ENCODE peak calls at places on chromosome X, in seven cellular contexts. One of them, this sample, is unnamed.
A peak's percentile ranks its signal among the peaks of the same experiment; 100 is the strongest.

GRCh38 chrX:115952417-115953092 is 218.0 kb upstream of the AGTR2 start:
- DNase-seq in activated T-helper 9 cell treated with anti-CD3 and anti-CD28 coated beads, Interleukin-2, amount 50 U/mL, for 16 hours: no peak
- DNase-seq in AG20443: no peak
- DNase-seq in NCI-H1694 treated with DMSO at 0.1 percent for 48 hours: no peak
- DNase-seq in NK-92 treated with Interleukin-12 subunit alpha and Interleukin-12 subunit beta, amount 100 ng/mL, for 24 hours: no peak
- DNase-seq in EL: no peak
- DNase-seq in endothelial cell: no peak
- DNase-seq in this sample: no peak

GRCh38 chrX:150569155-150569477 is 695 bp downstream of the MTM1 start:
- DNase-seq in activated T-helper 9 cell treated with anti-CD3 and anti-CD28 coated beads, Interleukin-2, amount 50 U/mL, for 16 hours: no peak
- DNase-seq in AG20443: no peak
- DNase-seq in NCI-H1694 treated with DMSO at 0.1 percent for 48 hours: peak; percentile 7
- DNase-seq in NK-92 treated with Interleukin-12 subunit alpha and Interleukin-12 subunit beta, amount 100 ng/mL, for 24 hours: peak; percentile 18
- DNase-seq in EL: peak; percentile 29
- DNase-seq in endothelial cell: no peak
- DNase-seq in this sample: no peak

GRCh38 chrX:154541896-154542722 is 4.5 kb downstream of the G6PD start:
- DNase-seq in activated T-helper 9 cell treated with anti-CD3 and anti-CD28 coated beads, Interleukin-2, amount 50 U/mL, for 16 hours: peak; percentile 34
- DNase-seq in AG20443: peak; percentile 76
- DNase-seq in NCI-H1694 treated with DMSO at 0.1 percent for 48 hours: no peak
- DNase-seq in NK-92 treated with Interleukin-12 subunit alpha and Interleukin-12 subunit beta, amount 100 ng/mL, for 24 hours: peak; percentile 56
- DNase-seq in EL: peak; percentile 95
- DNase-seq in endothelial cell: no peak
- DNase-seq in this sample: no peak

GRCh38 chrX:56029691-56030090 is 202.5 kb upstream of the KLF8 start:
- DNase-seq in activated T-helper 9 cell treated with anti-CD3 and anti-CD28 coated beads, Interleukin-2, amount 50 U/mL, for 16 hours: no peak
- DNase-seq in AG20443: no peak
- DNase-seq in NCI-H1694 treated with DMSO at 0.1 percent for 48 hours: no peak
- DNase-seq in NK-92 treated with Interleukin-12 subunit alpha and Interleukin-12 subunit beta, amount 100 ng/mL, for 24 hours: no peak
- DNase-seq in EL: no peak
- DNase-seq in endothelial cell: no peak
- DNase-seq in this sample: no peak

GRCh38 chrX:100864967-100865366 is 9.2 kb downstream of the NOX1 start:
- DNase-seq in activated T-helper 9 cell treated with anti-CD3 and anti-CD28 coated beads, Interleukin-2, amount 50 U/mL, for 16 hours: no peak
- DNase-seq in AG20443: peak; percentile 37
- DNase-seq in NCI-H1694 treated with DMSO at 0.1 percent for 48 hours: no peak
- DNase-seq in NK-92 treated with Interleukin-12 subunit alpha and Interleukin-12 subunit beta, amount 100 ng/mL, for 24 hours: no peak
- DNase-seq in EL: peak; percentile 26
- DNase-seq in endothelial cell: no peak
- DNase-seq in this sample: no peak

GRCh38 chrX:111490683-111491082 is 20.8 kb upstream of the SERTM2 start:
- DNase-seq in activated T-helper 9 cell treated with anti-CD3 and anti-CD28 coated beads, Interleukin-2, amount 50 U/mL, for 16 hours: no peak
- DNase-seq in AG20443: no peak
- DNase-seq in NCI-H1694 treated with DMSO at 0.1 percent for 48 hours: peak; percentile 29
- DNase-seq in NK-92 treated with Interleukin-12 subunit alpha and Interleukin-12 subunit beta, amount 100 ng/mL, for 24 hours: no peak
- DNase-seq in EL: no peak
- DNase-seq in endothelial cell: no peak
- DNase-seq in this sample: no peak

GRCh38 chrX:39972340-39972739 is 125.4 kb downstream of the BCOR start:
- DNase-seq in activated T-helper 9 cell treated with anti-CD3 and anti-CD28 coated beads, Interleukin-2, amount 50 U/mL, for 16 hours: no peak
- DNase-seq in AG20443: peak; percentile 32
- DNase-seq in NCI-H1694 treated with DMSO at 0.1 percent for 48 hours: no peak
- DNase-seq in NK-92 treated with Interleukin-12 subunit alpha and Interleukin-12 subunit beta, amount 100 ng/mL, for 24 hours: no peak
- DNase-seq in EL: peak; percentile 71
- DNase-seq in endothelial cell: no peak
- DNase-seq in this sample: no peak

GRCh38 chrX:20567108-20567507 is 300.4 kb upstream of the RPS6KA3 start:
- DNase-seq in activated T-helper 9 cell treated with anti-CD3 and anti-CD28 coated beads, Interleukin-2, amount 50 U/mL, for 16 hours: no peak
- DNase-seq in AG20443: no peak
- DNase-seq in NCI-H1694 treated with DMSO at 0.1 percent for 48 hours: no peak
- DNase-seq in NK-92 treated with Interleukin-12 subunit alpha and Interleukin-12 subunit beta, amount 100 ng/mL, for 24 hours: no peak
- DNase-seq in EL: no peak
- DNase-seq in endothelial cell: no peak
- DNase-seq in this sample: no peak

GRCh38 chrX:35680940-35681346 is 117.2 kb upstream of the MAGEB16 start:
- DNase-seq in activated T-helper 9 cell treated with anti-CD3 and anti-CD28 coated beads, Interleukin-2, amount 50 U/mL, for 16 hours: no peak
- DNase-seq in AG20443: no peak
- DNase-seq in NCI-H1694 treated with DMSO at 0.1 percent for 48 hours: no peak
- DNase-seq in NK-92 treated with Interleukin-12 subunit alpha and Interleukin-12 subunit beta, amount 100 ng/mL, for 24 hours: no peak
- DNase-seq in EL: no peak
- DNase-seq in endothelial cell: no peak
- DNase-seq in this sample: no peak

GRCh38 chrX:120306640-120307039 is 4.6 kb downstream of the TMEM255A start:
- DNase-seq in activated T-helper 9 cell treated with anti-CD3 and anti-CD28 coated beads, Interleukin-2, amount 50 U/mL, for 16 hours: no peak
- DNase-seq in AG20443: no peak
- DNase-seq in NCI-H1694 treated with DMSO at 0.1 percent for 48 hours: no peak
- DNase-seq in NK-92 treated with Interleukin-12 subunit alpha and Interleukin-12 subunit beta, amount 100 ng/mL, for 24 hours: no peak
- DNase-seq in EL: no peak
- DNase-seq in endothelial cell: no peak
- DNase-seq in this sample: no peak

GRCh38 chrX:53681661-53682060 is 4.9 kb downstream of the HUWE1 start:
- DNase-seq in activated T-helper 9 cell treated with anti-CD3 and anti-CD28 coated beads, Interleukin-2, amount 50 U/mL, for 16 hours: no peak
- DNase-seq in AG20443: no peak
- DNase-seq in NCI-H1694 treated with DMSO at 0.1 percent for 48 hours: no peak
- DNase-seq in NK-92 treated with Interleukin-12 subunit alpha and Interleukin-12 subunit beta, amount 100 ng/mL, for 24 hours: no peak
- DNase-seq in EL: no peak
- DNase-seq in endothelial cell: no peak
- DNase-seq in this sample: no peak

GRCh38 chrX:45714864-45715263 is 514.2 kb upstream of the DIPK2B start:
- DNase-seq in activated T-helper 9 cell treated with anti-CD3 and anti-CD28 coated beads, Interleukin-2, amount 50 U/mL, for 16 hours: no peak
- DNase-seq in AG20443: peak; percentile 9
- DNase-seq in NCI-H1694 treated with DMSO at 0.1 percent for 48 hours: no peak
- DNase-seq in NK-92 treated with Interleukin-12 subunit alpha and Interleukin-12 subunit beta, amount 100 ng/mL, for 24 hours: no peak
- DNase-seq in EL: peak; percentile 79
- DNase-seq in endothelial cell: no peak
- DNase-seq in this sample: no peak

GRCh38 chrX:153474718-153475117 is 4.3 kb upstream of the HAUS7 start:
- DNase-seq in activated T-helper 9 cell treated with anti-CD3 and anti-CD28 coated beads, Interleukin-2, amount 50 U/mL, for 16 hours: peak; percentile 18
- DNase-seq in AG20443: peak; percentile 67
- DNase-seq in NCI-H1694 treated with DMSO at 0.1 percent for 48 hours: no peak
- DNase-seq in NK-92 treated with Interleukin-12 subunit alpha and Interleukin-12 subunit beta, amount 100 ng/mL, for 24 hours: no peak
- DNase-seq in EL: peak; percentile 65
- DNase-seq in endothelial cell: no peak
- DNase-seq in this sample: no peak

GRCh38 chrX:49073641-49074575 is at the start of gene PRAF2:
- DNase-seq in activated T-helper 9 cell treated with anti-CD3 and anti-CD28 coated beads, Interleukin-2, amount 50 U/mL, for 16 hours: peak; percentile 82
- DNase-seq in AG20443: peak; percentile 90
- DNase-seq in NCI-H1694 treated with DMSO at 0.1 percent for 48 hours: peak; percentile 80
- DNase-seq in NK-92 treated with Interleukin-12 subunit alpha and Interleukin-12 subunit beta, amount 100 ng/mL, for 24 hours: peak; percentile 87
- DNase-seq in EL: peak; percentile 89
- DNase-seq in endothelial cell: peak; percentile 79
- DNase-seq in this sample: peak; percentile 92

GRCh38 chrX:82649645-82650044 is 858.4 kb upstream of the POU3F4 start:
- DNase-seq in activated T-helper 9 cell treated with anti-CD3 and anti-CD28 coated beads, Interleukin-2, amount 50 U/mL, for 16 hours: no peak
- DNase-seq in AG20443: no peak
- DNase-seq in NCI-H1694 treated with DMSO at 0.1 percent for 48 hours: no peak
- DNase-seq in NK-92 treated with Interleukin-12 subunit alpha and Interleukin-12 subunit beta, amount 100 ng/mL, for 24 hours: no peak
- DNase-seq in EL: no peak
- DNase-seq in endothelial cell: no peak
- DNase-seq in this sample: no peak

GRCh38 chrX:8433296-8434094 is 31.1 kb upstream of the VCX3B start:
- DNase-seq in activated T-helper 9 cell treated with anti-CD3 and anti-CD28 coated beads, Interleukin-2, amount 50 U/mL, for 16 hours: no peak
- DNase-seq in AG20443: no peak
- DNase-seq in NCI-H1694 treated with DMSO at 0.1 percent for 48 hours: no peak
- DNase-seq in NK-92 treated with Interleukin-12 subunit alpha and Interleukin-12 subunit beta, amount 100 ng/mL, for 24 hours: no peak
- DNase-seq in EL: no peak
- DNase-seq in endothelial cell: no peak
- DNase-seq in this sample: no peak

GRCh38 chrX:33178690-33179089 is 32.7 kb downstream of the DMD start:
- DNase-seq in activated T-helper 9 cell treated with anti-CD3 and anti-CD28 coated beads, Interleukin-2, amount 50 U/mL, for 16 hours: no peak
- DNase-seq in AG20443: no peak
- DNase-seq in NCI-H1694 treated with DMSO at 0.1 percent for 48 hours: no peak
- DNase-seq in NK-92 treated with Interleukin-12 subunit alpha and Interleukin-12 subunit beta, amount 100 ng/mL, for 24 hours: no peak
- DNase-seq in EL: no peak
- DNase-seq in endothelial cell: no peak
- DNase-seq in this sample: no peak

GRCh38 chrX:43753637-43754036 is 97.5 kb downstream of the MAOA start:
- DNase-seq in activated T-helper 9 cell treated with anti-CD3 and anti-CD28 coated beads, Interleukin-2, amount 50 U/mL, for 16 hours: no peak
- DNase-seq in AG20443: peak; percentile 6
- DNase-seq in NCI-H1694 treated with DMSO at 0.1 percent for 48 hours: no peak
- DNase-seq in NK-92 treated with Interleukin-12 subunit alpha and Interleukin-12 subunit beta, amount 100 ng/mL, for 24 hours: no peak
- DNase-seq in EL: no peak
- DNase-seq in endothelial cell: no peak
- DNase-seq in this sample: no peak

GRCh38 chrX:115324194-115324593 is 34.7 kb downstream of the LUZP4 start:
- DNase-seq in activated T-helper 9 cell treated with anti-CD3 and anti-CD28 coated beads, Interleukin-2, amount 50 U/mL, for 16 hours: no peak
- DNase-seq in AG20443: peak; percentile 5
- DNase-seq in NCI-H1694 treated with DMSO at 0.1 percent for 48 hours: no peak
- DNase-seq in NK-92 treated with Interleukin-12 subunit alpha and Interleukin-12 subunit beta, amount 100 ng/mL, for 24 hours: no peak
- DNase-seq in EL: peak; percentile 18
- DNase-seq in endothelial cell: no peak
- DNase-seq in this sample: no peak

GRCh38 chrX:112820364-112821308 is 20.0 kb downstream of the AMOT start:
- DNase-seq in activated T-helper 9 cell treated with anti-CD3 and anti-CD28 coated beads, Interleukin-2, amount 50 U/mL, for 16 hours: no peak
- DNase-seq in AG20443: no peak
- DNase-seq in NCI-H1694 treated with DMSO at 0.1 percent for 48 hours: no peak
- DNase-seq in NK-92 treated with Interleukin-12 subunit alpha and Interleukin-12 subunit beta, amount 100 ng/mL, for 24 hours: no peak
- DNase-seq in EL: no peak
- DNase-seq in endothelial cell: no peak
- DNase-seq in this sample: no peak

GRCh38 chrX:153445106-153445855 is 575 bp downstream of the TREX2 start:
- DNase-seq in activated T-helper 9 cell treated with anti-CD3 and anti-CD28 coated beads, Interleukin-2, amount 50 U/mL, for 16 hours: no peak
- DNase-seq in AG20443: no peak
- DNase-seq in NCI-H1694 treated with DMSO at 0.1 percent for 48 hours: no peak
- DNase-seq in NK-92 treated with Interleukin-12 subunit alpha and Interleukin-12 subunit beta, amount 100 ng/mL, for 24 hours: no peak
- DNase-seq in EL: no peak
- DNase-seq in endothelial cell: no peak
- DNase-seq in this sample: no peak

GRCh38 chrX:52261125-52261462 is 76.4 kb downstream of the MAGED4 start:
- DNase-seq in activated T-helper 9 cell treated with anti-CD3 and anti-CD28 coated beads, Interleukin-2, amount 50 U/mL, for 16 hours: no peak
- DNase-seq in AG20443: no peak
- DNase-seq in NCI-H1694 treated with DMSO at 0.1 percent for 48 hours: no peak
- DNase-seq in NK-92 treated with Interleukin-12 subunit alpha and Interleukin-12 subunit beta, amount 100 ng/mL, for 24 hours: no peak
- DNase-seq in EL: no peak
- DNase-seq in endothelial cell: no peak
- DNase-seq in this sample: no peak

GRCh38 chrX:62839596-62839995 is 511.5 kb downstream of the SPIN4 start:
- DNase-seq in activated T-helper 9 cell treated with anti-CD3 and anti-CD28 coated beads, Interleukin-2, amount 50 U/mL, for 16 hours: no peak
- DNase-seq in AG20443: no peak
- DNase-seq in NCI-H1694 treated with DMSO at 0.1 percent for 48 hours: no peak
- DNase-seq in NK-92 treated with Interleukin-12 subunit alpha and Interleukin-12 subunit beta, amount 100 ng/mL, for 24 hours: no peak
- DNase-seq in EL: no peak
- DNase-seq in endothelial cell: no peak
- DNase-seq in this sample: no peak

GRCh38 chrX:8841911-8842310 is 40.7 kb upstream of the FAM9A start:
- DNase-seq in activated T-helper 9 cell treated with anti-CD3 and anti-CD28 coated beads, Interleukin-2, amount 50 U/mL, for 16 hours: no peak
- DNase-seq in AG20443: no peak
- DNase-seq in NCI-H1694 treated with DMSO at 0.1 percent for 48 hours: no peak
- DNase-seq in NK-92 treated with Interleukin-12 subunit alpha and Interleukin-12 subunit beta, amount 100 ng/mL, for 24 hours: no peak
- DNase-seq in EL: no peak
- DNase-seq in endothelial cell: no peak
- DNase-seq in this sample: no peak

GRCh38 chrX:152850465-152850864 is 19.6 kb downstream of the NSDHL start:
- DNase-seq in activated T-helper 9 cell treated with anti-CD3 and anti-CD28 coated beads, Interleukin-2, amount 50 U/mL, for 16 hours: no peak
- DNase-seq in AG20443: no peak
- DNase-seq in NCI-H1694 treated with DMSO at 0.1 percent for 48 hours: no peak
- DNase-seq in NK-92 treated with Interleukin-12 subunit alpha and Interleukin-12 subunit beta, amount 100 ng/mL, for 24 hours: no peak
- DNase-seq in EL: no peak
- DNase-seq in endothelial cell: no peak
- DNase-seq in this sample: no peak

GRCh38 chrX:2819345-2820130 is 9.2 kb upstream of the GYG2 start:
- DNase-seq in activated T-helper 9 cell treated with anti-CD3 and anti-CD28 coated beads, Interleukin-2, amount 50 U/mL, for 16 hours: no peak
- DNase-seq in AG20443: peak; percentile 50
- DNase-seq in NCI-H1694 treated with DMSO at 0.1 percent for 48 hours: no peak
- DNase-seq in NK-92 treated with Interleukin-12 subunit alpha and Interleukin-12 subunit beta, amount 100 ng/mL, for 24 hours: no peak
- DNase-seq in EL: no peak
- DNase-seq in endothelial cell: no peak
- DNase-seq in this sample: no peak

GRCh38 chrX:85243761-85244410 is at the start of the genes SATL1 and ZNF711:
- DNase-seq in activated T-helper 9 cell treated with anti-CD3 and anti-CD28 coated beads, Interleukin-2, amount 50 U/mL, for 16 hours: no peak
- DNase-seq in AG20443: peak; percentile 6
- DNase-seq in NCI-H1694 treated with DMSO at 0.1 percent for 48 hours: peak; percentile 89
- DNase-seq in NK-92 treated with Interleukin-12 subunit alpha and Interleukin-12 subunit beta, amount 100 ng/mL, for 24 hours: no peak
- DNase-seq in EL: peak; percentile 0
- DNase-seq in endothelial cell: peak; percentile 69
- DNase-seq in this sample: peak; percentile 13

GRCh38 chrX:12999422-12999821 is 24.5 kb downstream of the TMSB4X start:
- DNase-seq in activated T-helper 9 cell treated with anti-CD3 and anti-CD28 coated beads, Interleukin-2, amount 50 U/mL, for 16 hours: peak; percentile 45
- DNase-seq in AG20443: no peak
- DNase-seq in NCI-H1694 treated with DMSO at 0.1 percent for 48 hours: no peak
- DNase-seq in NK-92 treated with Interleukin-12 subunit alpha and Interleukin-12 subunit beta, amount 100 ng/mL, for 24 hours: no peak
- DNase-seq in EL: no peak
- DNase-seq in endothelial cell: no peak
- DNase-seq in this sample: no peak

GRCh38 chrX:41858161-41858775 is 65.1 kb downstream of the CASK start:
- DNase-seq in activated T-helper 9 cell treated with anti-CD3 and anti-CD28 coated beads, Interleukin-2, amount 50 U/mL, for 16 hours: no peak
- DNase-seq in AG20443: no peak
- DNase-seq in NCI-H1694 treated with DMSO at 0.1 percent for 48 hours: no peak
- DNase-seq in NK-92 treated with Interleukin-12 subunit alpha and Interleukin-12 subunit beta, amount 100 ng/mL, for 24 hours: no peak
- DNase-seq in EL: no peak
- DNase-seq in endothelial cell: no peak
- DNase-seq in this sample: no peak

GRCh38 chrX:44344194-44344593 is 722 bp upstream of the EFHC2 start:
- DNase-seq in activated T-helper 9 cell treated with anti-CD3 and anti-CD28 coated beads, Interleukin-2, amount 50 U/mL, for 16 hours: peak; percentile 46
- DNase-seq in AG20443: peak; percentile 4
- DNase-seq in NCI-H1694 treated with DMSO at 0.1 percent for 48 hours: no peak
- DNase-seq in NK-92 treated with Interleukin-12 subunit alpha and Interleukin-12 subunit beta, amount 100 ng/mL, for 24 hours: no peak
- DNase-seq in EL: no peak
- DNase-seq in endothelial cell: no peak
- DNase-seq in this sample: no peak

GRCh38 chrX:18102006-18102405 is 118.7 kb downstream of the BEND2 start:
- DNase-seq in activated T-helper 9 cell treated with anti-CD3 and anti-CD28 coated beads, Interleukin-2, amount 50 U/mL, for 16 hours: no peak
- DNase-seq in AG20443: no peak
- DNase-seq in NCI-H1694 treated with DMSO at 0.1 percent for 48 hours: no peak
- DNase-seq in NK-92 treated with Interleukin-12 subunit alpha and Interleukin-12 subunit beta, amount 100 ng/mL, for 24 hours: no peak
- DNase-seq in EL: no peak
- DNase-seq in endothelial cell: no peak
- DNase-seq in this sample: no peak

GRCh38 chrX:3743821-3744439 is 30.5 kb upstream of the PRKX start:
- DNase-seq in activated T-helper 9 cell treated with anti-CD3 and anti-CD28 coated beads, Interleukin-2, amount 50 U/mL, for 16 hours: peak; percentile 31
- DNase-seq in AG20443: no peak
- DNase-seq in NCI-H1694 treated with DMSO at 0.1 percent for 48 hours: no peak
- DNase-seq in NK-92 treated with Interleukin-12 subunit alpha and Interleukin-12 subunit beta, amount 100 ng/mL, for 24 hours: no peak
- DNase-seq in EL: no peak
- DNase-seq in endothelial cell: no peak
- DNase-seq in this sample: no peak

This sample was measured in D721Med.